ENCODE peak calls at places on chromosomes 4 and X, in five cellular contexts. F is tibial artery, P is fibroblast of lung, R is SK-N-SH, K is adrenal gland. W is an unnamed sample.

GRCh38 chrX:153361781-153362397 is 27.9 kb downstream of the ZNF275 start:
- DNase-seq in F (no peak), K (no peak), P (no peak), R (no peak), W (no peak)

GRCh38 chrX:45749375-45749774 is 548.7 kb upstream of the DIPK2B start:
- DNase-seq in R (no peak), P (peak; percentile 50), F (no peak), K (no peak), W (no peak)

GRCh38 chr4:161827013-161827412 is 336.8 kb downstream of the FSTL5 start:
- DNase-seq in P (no peak), R (no peak), K (no peak), F (no peak), W (no peak)

GRCh38 chr4:13706130-13706529 is 78.6 kb upstream of the BOD1L1 start:
- DNase-seq in K (no peak), R (no peak), F (no peak), P (no peak), W (no peak)

GRCh38 chr4:41185614-41186609 is 28.4 kb downstream of the APBB2 start:
- DNase-seq in K (no peak), P (peak; percentile 34), F (no peak), R (no peak), W (no peak)

GRCh38 chr4:2939383-2940243 is 23.6 kb downstream of the NOP14 start:
- DNase-seq in P (no peak), F (peak; percentile 54), K (peak; percentile 56), R (no peak), W (no peak)

GRCh38 chr4:147129687-147130086 is 184.0 kb upstream of the TTC29 start:
- DNase-seq in F (no peak), R (peak; percentile 64), P (no peak), K (no peak), W (no peak)

GRCh38 chr4:77001907-77002306 is 52.4 kb downstream of the SEPTIN11 start:
- DNase-seq in F (no peak), R (no peak), P (peak; percentile 70), K (no peak), W (no peak)

GRCh38 chr4:38106301-38106700 is 146.1 kb downstream of the PTTG2 start:
- DNase-seq in K (no peak), R (no peak), P (peak; percentile 46), F (no peak), W (no peak)

GRCh38 chrX:148133099-148133725 is 152.1 kb downstream of the FMR1NB start:
- DNase-seq in K (no peak), R (no peak), P (peak; percentile 0), F (no peak), W (no peak)

GRCh38 chr4:1041936-1042330 is 30.5 kb downstream of the FGFRL1 start:
- DNase-seq in K (no peak), P (no peak), R (no peak), F (no peak), W (no peak)

GRCh38 chr4:173538148-173538902 is 8.3 kb upstream of the HAND2 start:
- DNase-seq in P (no peak), K (no peak), F (peak; percentile 81), R (peak; percentile 68), W (no peak)

GRCh38 chrX:136168929-136169735 is 21.8 kb downstream of the FHL1 start:
- DNase-seq in K (peak; percentile 67), P (peak; percentile 97), F (peak; percentile 76), R (peak; percentile 69), W (no peak)

GRCh38 chr4:1416051-1416947 is 10.1 kb upstream of the NKX1-1 start:
- DNase-seq in K (no peak), R (peak; percentile 41), F (no peak), P (no peak), W (no peak)

GRCh38 chr4:101981756-101982155 is 191.2 kb downstream of the BANK1 start:
- DNase-seq in R (no peak), P (no peak), K (no peak), F (no peak), W (no peak)

GRCh38 chr4:110516106-110516922 is 40.4 kb downstream of the ENPEP start:
- DNase-seq in P (peak; percentile 63), F (peak; percentile 70), K (peak; percentile 87), R (peak; percentile 37), W (no peak)

GRCh38 chrX:119726900-119727555 is 31.4 kb upstream of the SOWAHD start:
- DNase-seq in F (no peak), P (no peak), R (no peak), K (no peak), W (no peak)

GRCh38 chr4:179325181-179325580 is 1882.9 kb upstream of the AGA start:
- DNase-seq in R (no peak), P (no peak), F (no peak), K (no peak), W (no peak)

GRCh38 chrX:80331285-80331684 is 89.0 kb upstream of the TENT5D start:
- DNase-seq in K (no peak), P (no peak), F (no peak), R (no peak), W (no peak)

GRCh38 chrX:80334583-80334982 is 85.7 kb upstream of the TENT5D start:
- DNase-seq in F (no peak), P (no peak), R (no peak), K (no peak), W (no peak)

GRCh38 chrX:80335062-80335830 is 85.0 kb upstream of the TENT5D start:
- DNase-seq in K (peak; percentile 62), F (peak; percentile 64), R (peak; percentile 35), P (no peak), W (no peak)
- H3K4me3 ChIP-seq in K (no peak overlapping the region), F (peak overlapping the region; percentile 31), R (no peak overlapping the region), P (no peak overlapping the region), W (no peak overlapping the region)

DNA sequence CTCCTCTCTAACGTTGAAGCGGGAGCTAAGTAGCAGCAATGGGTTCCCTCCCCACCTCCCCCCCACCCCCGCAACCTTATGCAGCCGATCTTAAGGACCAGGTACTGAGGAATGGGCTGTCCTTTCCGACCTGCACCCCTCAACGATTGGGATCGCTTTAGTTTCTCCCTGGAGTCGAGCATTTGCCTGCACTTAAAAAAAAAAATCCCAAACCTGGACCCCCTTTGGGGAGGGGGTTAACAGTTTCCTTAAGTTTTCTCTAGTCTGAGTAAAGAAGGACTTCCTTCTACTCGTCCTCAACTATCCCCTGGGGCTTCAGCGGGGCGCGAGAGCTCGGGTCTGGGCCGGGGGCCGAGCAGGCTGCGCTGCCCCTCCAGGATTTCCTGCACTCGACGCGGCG is 25.7 kb upstream of the BCORL1 start:
- DNase-seq in R (no peak), F (no peak), P (no peak), K (no peak), W (no peak)
- H3K27me3 ChIP-seq in R (peaks cover 48% of the 10 kb centered on the region), F (no peaks in the 10 kb centered on the region), P (no peaks in the 10 kb centered on the region), K (peaks cover 7% of the 10 kb centered on the region), W (no peaks in the 10 kb centered on the region)

GRCh38 chr4:39899291-39899690 is 78.4 kb downstream of the PDS5A start:
- DNase-seq in K (no peak), P (no peak), F (no peak), R (no peak), W (no peak)
- H3K36me3 ChIP-seq in K (peaks cover 67% of the 10 kb centered on the region), P (no peaks in the 10 kb centered on the region), F (peaks cover 65% of the 10 kb centered on the region), R (peaks cover 76% of the 10 kb centered on the region), W (peaks cover 9% of the 10 kb centered on the region)

DNA sequence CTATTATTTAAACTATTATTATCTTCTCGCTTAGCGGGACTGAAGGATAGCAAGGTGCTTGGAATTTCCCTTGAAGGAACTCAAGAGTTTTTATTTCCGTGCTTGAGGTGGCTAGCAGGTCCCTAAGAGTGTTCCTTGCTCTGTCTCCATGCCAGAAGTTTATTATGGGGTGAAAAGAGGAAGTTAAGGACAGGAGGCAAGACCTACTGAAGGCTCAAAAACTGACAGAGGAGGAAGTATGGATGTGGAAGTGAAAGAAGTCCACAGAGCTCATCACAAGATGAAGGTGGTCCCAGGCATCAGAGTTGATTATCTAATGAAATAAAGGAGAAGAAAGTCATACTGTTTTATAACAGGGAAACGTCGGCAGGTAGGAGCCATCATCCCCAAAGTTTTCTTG is 9.5 kb downstream of the MGST2 start:
- DNase-seq in F (no peak), P (no peak), R (no peak), K (no peak), W (no peak)
- H3K4me3 ChIP-seq in F (no peak overlapping the region), P (no peak overlapping the region), R (no peak overlapping the region), K (no peak overlapping the region), W (no peak overlapping the region)

GRCh38 chr4:138398297-138398696 is 156.1 kb upstream of the SLC7A11 start:
- DNase-seq in F (no peak), P (no peak), K (no peak), R (no peak), W (no peak)
- H3K27me3 ChIP-seq in F (no peaks in the 10 kb centered on the region), P (no peaks in the 10 kb centered on the region), K (no peaks in the 10 kb centered on the region), R (no peaks in the 10 kb centered on the region), W (no peaks in the 10 kb centered on the region)

GRCh38 chr4:168928875-168929274 is 81.2 kb downstream of the CBR4 start:
- DNase-seq in K (no peak), R (no peak), F (no peak), P (no peak), W (no peak)

GRCh38 chr4:168928346-168928745 is 81.7 kb downstream of the CBR4 start:
- DNase-seq in F (no peak), R (no peak), K (no peak), P (no peak), W (no peak)

GRCh38 chr4:168923526-168924194 is 86.4 kb downstream of the CBR4 start:
- DNase-seq in F (no peak), R (peak; percentile 60), K (peak; percentile 51), P (peak; percentile 88), W (peak; percentile 18)

GRCh38 chr4:168924648-168925047 is 85.4 kb downstream of the CBR4 start:
- DNase-seq in R (peak; percentile 33), K (no peak), F (no peak), P (no peak), W (no peak)

GRCh38 chr4:168925789-168926490 is 84.1 kb downstream of the CBR4 start:
- DNase-seq in R (no peak), P (no peak), K (no peak), F (no peak), W (no peak)
- H3K36me3 ChIP-seq in R (peaks cover 91% of the 10 kb centered on the region), P (peaks cover 15% of the 10 kb centered on the region), K (peaks cover 66% of the 10 kb centered on the region), F (peaks cover 83% of the 10 kb centered on the region), W (no peaks in the 10 kb centered on the region)